ENCODE peak calls at places on chromosomes 13 and 19, in ten cellular contexts. One of them, this sample, is unnamed.

GRCh38 chr19:12786950-12787349 is 4.3 kb upstream of the JUNB start:
- DNase-seq in posterior vena cava: no peak
- DNase-seq in endothelial cell: no peak
- DNase-seq in fibroblast of villous mesenchyme: no peak
- DNase-seq in suprapubic skin: no peak
- DNase-seq in HFFc6: no peak
- DNase-seq in pancreas: no peak
- DNase-seq in right atrium auricular region: no peak
- DNase-seq in amniotic epithelial cell: no peak
- DNase-seq in stimulated activated CD4-positive, alpha-beta T cell treated with anti-CD3 and anti-CD28 coated beads, Interleukin-12 subunit alpha, Interleukin-12 subunit beta, amount 100 ng/mL, for 48 hours: no peak
- DNase-seq in this sample: no peak

GRCh38 chr13:99103536-99103935 is 97.1 kb upstream of the UBAC2 start:
- DNase-seq in amniotic epithelial cell: no peak
- DNase-seq in endothelial cell: no peak
- DNase-seq in fibroblast of villous mesenchyme: no peak
- DNase-seq in right atrium auricular region: no peak
- DNase-seq in stimulated activated CD4-positive, alpha-beta T cell treated with anti-CD3 and anti-CD28 coated beads, Interleukin-12 subunit alpha, Interleukin-12 subunit beta, amount 100 ng/mL, for 48 hours: no peak
- DNase-seq in pancreas: no peak
- DNase-seq in HFFc6: no peak
- DNase-seq in suprapubic skin: no peak
- DNase-seq in posterior vena cava: no peak
- DNase-seq in this sample: no peak

GRCh38 chr19:38877781-38878574 is at the start of gene RINL:
- DNase-seq in right atrium auricular region: no peak
- DNase-seq in suprapubic skin: no peak
- DNase-seq in amniotic epithelial cell: no peak
- DNase-seq in HFFc6: no peak
- DNase-seq in stimulated activated CD4-positive, alpha-beta T cell treated with anti-CD3 and anti-CD28 coated beads, Interleukin-12 subunit alpha, Interleukin-12 subunit beta, amount 100 ng/mL, for 48 hours: peak; percentile 52
- DNase-seq in pancreas: no peak
- DNase-seq in posterior vena cava: no peak
- DNase-seq in endothelial cell: peak; percentile 23
- DNase-seq in fibroblast of villous mesenchyme: no peak
- DNase-seq in this sample: no peak

GRCh38 chr19:49936549-49936948 is 7.2 kb upstream of the NUP62 start:
- DNase-seq in amniotic epithelial cell: no peak
- DNase-seq in stimulated activated CD4-positive, alpha-beta T cell treated with anti-CD3 and anti-CD28 coated beads, Interleukin-12 subunit alpha, Interleukin-12 subunit beta, amount 100 ng/mL, for 48 hours: no peak
- DNase-seq in suprapubic skin: no peak
- DNase-seq in fibroblast of villous mesenchyme: no peak
- DNase-seq in right atrium auricular region: no peak
- DNase-seq in posterior vena cava: peak; percentile 14
- DNase-seq in HFFc6: no peak
- DNase-seq in pancreas: no peak
- DNase-seq in endothelial cell: no peak
- DNase-seq in this sample: no peak

GRCh38 chr13:52670726-52671125 is 18.1 kb downstream of the SUGT1 start:
- DNase-seq in endothelial cell: no peak
- DNase-seq in HFFc6: no peak
- DNase-seq in right atrium auricular region: no peak
- DNase-seq in pancreas: no peak
- DNase-seq in posterior vena cava: no peak
- DNase-seq in amniotic epithelial cell: no peak
- DNase-seq in suprapubic skin: no peak
- DNase-seq in fibroblast of villous mesenchyme: no peak
- DNase-seq in stimulated activated CD4-positive, alpha-beta T cell treated with anti-CD3 and anti-CD28 coated beads, Interleukin-12 subunit alpha, Interleukin-12 subunit beta, amount 100 ng/mL, for 48 hours: no peak
- DNase-seq in this sample: no peak

GRCh38 chr13:44764334-44764733 is 188.2 kb upstream of the TSC22D1 start:
- DNase-seq in right atrium auricular region: no peak
- DNase-seq in amniotic epithelial cell: no peak
- DNase-seq in pancreas: peak; percentile 67
- DNase-seq in HFFc6: no peak
- DNase-seq in suprapubic skin: no peak
- DNase-seq in endothelial cell: no peak
- DNase-seq in stimulated activated CD4-positive, alpha-beta T cell treated with anti-CD3 and anti-CD28 coated beads, Interleukin-12 subunit alpha, Interleukin-12 subunit beta, amount 100 ng/mL, for 48 hours: no peak
- DNase-seq in posterior vena cava: no peak
- DNase-seq in fibroblast of villous mesenchyme: no peak
- DNase-seq in this sample: no peak

GRCh38 chr19:41595890-41596280 is 19.9 kb downstream of the CEACAM21 start:
- DNase-seq in right atrium auricular region: peak; percentile 28
- DNase-seq in posterior vena cava: no peak
- DNase-seq in amniotic epithelial cell: no peak
- DNase-seq in suprapubic skin: no peak
- DNase-seq in stimulated activated CD4-positive, alpha-beta T cell treated with anti-CD3 and anti-CD28 coated beads, Interleukin-12 subunit alpha, Interleukin-12 subunit beta, amount 100 ng/mL, for 48 hours: no peak
- DNase-seq in pancreas: no peak
- DNase-seq in endothelial cell: no peak
- DNase-seq in HFFc6: no peak
- DNase-seq in fibroblast of villous mesenchyme: no peak
- DNase-seq in this sample: no peak

GRCh38 chr19:17312481-17313113 is 3.2 kb downstream of the DDA1 start:
- DNase-seq in posterior vena cava: no peak
- DNase-seq in pancreas: no peak
- DNase-seq in stimulated activated CD4-positive, alpha-beta T cell treated with anti-CD3 and anti-CD28 coated beads, Interleukin-12 subunit alpha, Interleukin-12 subunit beta, amount 100 ng/mL, for 48 hours: no peak
- DNase-seq in amniotic epithelial cell: no peak
- DNase-seq in suprapubic skin: no peak
- DNase-seq in endothelial cell: no peak
- DNase-seq in HFFc6: no peak
- DNase-seq in right atrium auricular region: no peak
- DNase-seq in fibroblast of villous mesenchyme: no peak
- DNase-seq in this sample: no peak

GRCh38 chr19:34480971-34481821 is at the start of gene WTIP:
- DNase-seq in suprapubic skin: peak; percentile 78
- DNase-seq in HFFc6: peak; percentile 67
- DNase-seq in fibroblast of villous mesenchyme: peak; percentile 89
- DNase-seq in posterior vena cava: peak; percentile 94
- DNase-seq in right atrium auricular region: no peak
- DNase-seq in pancreas: peak; percentile 70
- DNase-seq in stimulated activated CD4-positive, alpha-beta T cell treated with anti-CD3 and anti-CD28 coated beads, Interleukin-12 subunit alpha, Interleukin-12 subunit beta, amount 100 ng/mL, for 48 hours: no peak
- DNase-seq in endothelial cell: peak; percentile 84
- DNase-seq in amniotic epithelial cell: peak; percentile 89
- DNase-seq in this sample: peak; percentile 89

GRCh38 chr19:39506944-39507714 is 7.8 kb upstream of the SELENOV start:
- DNase-seq in endothelial cell: peak; percentile 55
- DNase-seq in suprapubic skin: no peak
- DNase-seq in right atrium auricular region: no peak
- DNase-seq in posterior vena cava: no peak
- DNase-seq in stimulated activated CD4-positive, alpha-beta T cell treated with anti-CD3 and anti-CD28 coated beads, Interleukin-12 subunit alpha, Interleukin-12 subunit beta, amount 100 ng/mL, for 48 hours: no peak
- DNase-seq in HFFc6: no peak
- DNase-seq in pancreas: no peak
- DNase-seq in fibroblast of villous mesenchyme: peak; percentile 55
- DNase-seq in amniotic epithelial cell: peak; percentile 58
- DNase-seq in this sample: peak; percentile 67

GRCh38 chr13:85411608-85412007 is 387.6 kb downstream of the SLITRK6 start:
- DNase-seq in suprapubic skin: no peak
- DNase-seq in endothelial cell: no peak
- DNase-seq in right atrium auricular region: no peak
- DNase-seq in stimulated activated CD4-positive, alpha-beta T cell treated with anti-CD3 and anti-CD28 coated beads, Interleukin-12 subunit alpha, Interleukin-12 subunit beta, amount 100 ng/mL, for 48 hours: no peak
- DNase-seq in pancreas: no peak
- DNase-seq in posterior vena cava: no peak
- DNase-seq in HFFc6: no peak
- DNase-seq in fibroblast of villous mesenchyme: no peak
- DNase-seq in amniotic epithelial cell: no peak
- DNase-seq in this sample: no peak

GRCh38 chr13:61954092-61954491 is 538.4 kb upstream of the PCDH20 start:
- DNase-seq in stimulated activated CD4-positive, alpha-beta T cell treated with anti-CD3 and anti-CD28 coated beads, Interleukin-12 subunit alpha, Interleukin-12 subunit beta, amount 100 ng/mL, for 48 hours: no peak
- DNase-seq in HFFc6: no peak
- DNase-seq in endothelial cell: no peak
- DNase-seq in right atrium auricular region: no peak
- DNase-seq in pancreas: no peak
- DNase-seq in fibroblast of villous mesenchyme: peak; percentile 0
- DNase-seq in suprapubic skin: no peak
- DNase-seq in posterior vena cava: no peak
- DNase-seq in amniotic epithelial cell: no peak
- DNase-seq in this sample: peak; percentile 49

GRCh38 chr13:112732679-112733078 is 42.8 kb downstream of the ATP11A start:
- DNase-seq in stimulated activated CD4-positive, alpha-beta T cell treated with anti-CD3 and anti-CD28 coated beads, Interleukin-12 subunit alpha, Interleukin-12 subunit beta, amount 100 ng/mL, for 48 hours: no peak
- DNase-seq in amniotic epithelial cell: no peak
- DNase-seq in pancreas: no peak
- DNase-seq in posterior vena cava: peak; percentile 62
- DNase-seq in endothelial cell: no peak
- DNase-seq in HFFc6: no peak
- DNase-seq in right atrium auricular region: no peak
- DNase-seq in suprapubic skin: no peak
- DNase-seq in fibroblast of villous mesenchyme: no peak
- DNase-seq in this sample: no peak

GRCh38 chr19:53045536-53045935 is 996 bp downstream of the ERVV-2 start:
- DNase-seq in pancreas: no peak
- DNase-seq in endothelial cell: no peak
- DNase-seq in stimulated activated CD4-positive, alpha-beta T cell treated with anti-CD3 and anti-CD28 coated beads, Interleukin-12 subunit alpha, Interleukin-12 subunit beta, amount 100 ng/mL, for 48 hours: no peak
- DNase-seq in amniotic epithelial cell: no peak
- DNase-seq in suprapubic skin: no peak
- DNase-seq in HFFc6: no peak
- DNase-seq in right atrium auricular region: no peak
- DNase-seq in posterior vena cava: no peak
- DNase-seq in fibroblast of villous mesenchyme: no peak
- DNase-seq in this sample: no peak

GRCh38 chr19:17618919-17619318 is 63.5 kb downstream of the COLGALT1 start:
- DNase-seq in endothelial cell: no peak
- DNase-seq in HFFc6: no peak
- DNase-seq in amniotic epithelial cell: no peak
- DNase-seq in posterior vena cava: no peak
- DNase-seq in right atrium auricular region: no peak
- DNase-seq in suprapubic skin: no peak
- DNase-seq in fibroblast of villous mesenchyme: no peak
- DNase-seq in stimulated activated CD4-positive, alpha-beta T cell treated with anti-CD3 and anti-CD28 coated beads, Interleukin-12 subunit alpha, Interleukin-12 subunit beta, amount 100 ng/mL, for 48 hours: no peak
- DNase-seq in pancreas: no peak
- DNase-seq in this sample: no peak

GRCh38 chr19:17755977-17756670 is 4.8 kb downstream of the FCHO1 start:
- DNase-seq in pancreas: peak; percentile 56
- DNase-seq in fibroblast of villous mesenchyme: peak; percentile 41
- DNase-seq in right atrium auricular region: no peak
- DNase-seq in endothelial cell: peak; percentile 59
- DNase-seq in HFFc6: no peak
- DNase-seq in suprapubic skin: no peak
- DNase-seq in stimulated activated CD4-positive, alpha-beta T cell treated with anti-CD3 and anti-CD28 coated beads, Interleukin-12 subunit alpha, Interleukin-12 subunit beta, amount 100 ng/mL, for 48 hours: no peak
- DNase-seq in amniotic epithelial cell: peak; percentile 82
- DNase-seq in posterior vena cava: no peak
- DNase-seq in this sample: peak; percentile 56

GRCh38 chr19:23810496-23810895 is 51.8 kb upstream of the ZNF681 start:
- DNase-seq in posterior vena cava: no peak
- DNase-seq in pancreas: no peak
- DNase-seq in right atrium auricular region: no peak
- DNase-seq in HFFc6: no peak
- DNase-seq in fibroblast of villous mesenchyme: no peak
- DNase-seq in endothelial cell: no peak
- DNase-seq in stimulated activated CD4-positive, alpha-beta T cell treated with anti-CD3 and anti-CD28 coated beads, Interleukin-12 subunit alpha, Interleukin-12 subunit beta, amount 100 ng/mL, for 48 hours: no peak
- DNase-seq in suprapubic skin: no peak
- DNase-seq in amniotic epithelial cell: no peak
- DNase-seq in this sample: no peak

GRCh38 chr19:49071860-49072547 is 495 bp downstream of the KCNA7 start:
- DNase-seq in amniotic epithelial cell: no peak
- DNase-seq in stimulated activated CD4-positive, alpha-beta T cell treated with anti-CD3 and anti-CD28 coated beads, Interleukin-12 subunit alpha, Interleukin-12 subunit beta, amount 100 ng/mL, for 48 hours: no peak
- DNase-seq in suprapubic skin: no peak
- DNase-seq in posterior vena cava: no peak
- DNase-seq in fibroblast of villous mesenchyme: no peak
- DNase-seq in HFFc6: no peak
- DNase-seq in pancreas: peak; percentile 51
- DNase-seq in right atrium auricular region: no peak
- DNase-seq in endothelial cell: no peak
- DNase-seq in this sample: no peak

GRCh38 chr19:336067-336614 is 8.5 kb downstream of the MIER2 start:
- DNase-seq in endothelial cell: no peak
- DNase-seq in right atrium auricular region: no peak
- DNase-seq in fibroblast of villous mesenchyme: peak; percentile 54
- DNase-seq in HFFc6: no peak
- DNase-seq in stimulated activated CD4-positive, alpha-beta T cell treated with anti-CD3 and anti-CD28 coated beads, Interleukin-12 subunit alpha, Interleukin-12 subunit beta, amount 100 ng/mL, for 48 hours: no peak
- DNase-seq in amniotic epithelial cell: no peak
- DNase-seq in suprapubic skin: peak; percentile 46
- DNase-seq in posterior vena cava: peak; percentile 67
- DNase-seq in pancreas: no peak
- DNase-seq in this sample: no peak

GRCh38 chr13:95496485-95496884 is 56.0 kb upstream of the CLDN10 start:
- DNase-seq in amniotic epithelial cell: no peak
- DNase-seq in pancreas: no peak
- DNase-seq in HFFc6: no peak
- DNase-seq in endothelial cell: no peak
- DNase-seq in suprapubic skin: no peak
- DNase-seq in fibroblast of villous mesenchyme: no peak
- DNase-seq in stimulated activated CD4-positive, alpha-beta T cell treated with anti-CD3 and anti-CD28 coated beads, Interleukin-12 subunit alpha, Interleukin-12 subunit beta, amount 100 ng/mL, for 48 hours: no peak
- DNase-seq in posterior vena cava: no peak
- DNase-seq in right atrium auricular region: no peak
- DNase-seq in this sample: no peak

GRCh38 chr19:35265126-35265995 is 3.4 kb upstream of the USF2 start:
- DNase-seq in fibroblast of villous mesenchyme: no peak
- DNase-seq in posterior vena cava: peak; percentile 74
- DNase-seq in amniotic epithelial cell: no peak
- DNase-seq in right atrium auricular region: no peak
- DNase-seq in suprapubic skin: peak; percentile 57
- DNase-seq in HFFc6: no peak
- DNase-seq in pancreas: peak; percentile 59
- DNase-seq in stimulated activated CD4-positive, alpha-beta T cell treated with anti-CD3 and anti-CD28 coated beads, Interleukin-12 subunit alpha, Interleukin-12 subunit beta, amount 100 ng/mL, for 48 hours: no peak
- DNase-seq in endothelial cell: no peak
- DNase-seq in this sample: no peak

GRCh38 chr13:93723316-93723715 is 496.7 kb downstream of the GPC6 start:
- DNase-seq in stimulated activated CD4-positive, alpha-beta T cell treated with anti-CD3 and anti-CD28 coated beads, Interleukin-12 subunit alpha, Interleukin-12 subunit beta, amount 100 ng/mL, for 48 hours: no peak
- DNase-seq in amniotic epithelial cell: peak; percentile 76
- DNase-seq in HFFc6: no peak
- DNase-seq in suprapubic skin: no peak
- DNase-seq in posterior vena cava: no peak
- DNase-seq in pancreas: no peak
- DNase-seq in fibroblast of villous mesenchyme: peak; percentile 49
- DNase-seq in right atrium auricular region: no peak
- DNase-seq in endothelial cell: no peak
- DNase-seq in this sample: peak; percentile 41

GRCh38 chr19:13920940-13921744 is 15.1 kb downstream of the CC2D1A start:
- DNase-seq in amniotic epithelial cell: peak; percentile 79
- DNase-seq in HFFc6: peak; percentile 28
- DNase-seq in fibroblast of villous mesenchyme: peak; percentile 53
- DNase-seq in right atrium auricular region: no peak
- DNase-seq in pancreas: no peak
- DNase-seq in posterior vena cava: no peak
- DNase-seq in suprapubic skin: no peak
- DNase-seq in endothelial cell: no peak
- DNase-seq in stimulated activated CD4-positive, alpha-beta T cell treated with anti-CD3 and anti-CD28 coated beads, Interleukin-12 subunit alpha, Interleukin-12 subunit beta, amount 100 ng/mL, for 48 hours: peak; percentile 20
- DNase-seq in this sample: peak; percentile 52

GRCh38 chr13:63005625-63006024 is 1590.0 kb upstream of the PCDH20 start:
- DNase-seq in endothelial cell: no peak
- DNase-seq in stimulated activated CD4-positive, alpha-beta T cell treated with anti-CD3 and anti-CD28 coated beads, Interleukin-12 subunit alpha, Interleukin-12 subunit beta, amount 100 ng/mL, for 48 hours: no peak
- DNase-seq in suprapubic skin: no peak
- DNase-seq in HFFc6: no peak
- DNase-seq in pancreas: no peak
- DNase-seq in right atrium auricular region: no peak
- DNase-seq in fibroblast of villous mesenchyme: no peak
- DNase-seq in amniotic epithelial cell: no peak
- DNase-seq in posterior vena cava: no peak
- DNase-seq in this sample: no peak

GRCh38 chr19:19657397-19657783 is 6.1 kb downstream of the ATP13A1 start:
- DNase-seq in stimulated activated CD4-positive, alpha-beta T cell treated with anti-CD3 and anti-CD28 coated beads, Interleukin-12 subunit alpha, Interleukin-12 subunit beta, amount 100 ng/mL, for 48 hours: no peak
- DNase-seq in posterior vena cava: peak; percentile 75
- DNase-seq in endothelial cell: no peak
- DNase-seq in amniotic epithelial cell: no peak
- DNase-seq in fibroblast of villous mesenchyme: no peak
- DNase-seq in right atrium auricular region: no peak
- DNase-seq in HFFc6: no peak
- DNase-seq in suprapubic skin: peak; percentile 55
- DNase-seq in pancreas: no peak
- DNase-seq in this sample: no peak

GRCh38 chr19:18306903-18307681 is 15.8 kb downstream of the LSM4 start:
- DNase-seq in endothelial cell: no peak
- DNase-seq in suprapubic skin: no peak
- DNase-seq in posterior vena cava: no peak
- DNase-seq in pancreas: no peak
- DNase-seq in fibroblast of villous mesenchyme: peak; percentile 63
- DNase-seq in HFFc6: no peak
- DNase-seq in amniotic epithelial cell: no peak
- DNase-seq in right atrium auricular region: no peak
- DNase-seq in stimulated activated CD4-positive, alpha-beta T cell treated with anti-CD3 and anti-CD28 coated beads, Interleukin-12 subunit alpha, Interleukin-12 subunit beta, amount 100 ng/mL, for 48 hours: no peak
- DNase-seq in this sample: no peak

GRCh38 chr13:40564342-40564997 is 102.0 kb downstream of the FOXO1 start:
- DNase-seq in amniotic epithelial cell: no peak
- DNase-seq in suprapubic skin: no peak
- DNase-seq in stimulated activated CD4-positive, alpha-beta T cell treated with anti-CD3 and anti-CD28 coated beads, Interleukin-12 subunit alpha, Interleukin-12 subunit beta, amount 100 ng/mL, for 48 hours: no peak
- DNase-seq in endothelial cell: no peak
- DNase-seq in right atrium auricular region: no peak
- DNase-seq in pancreas: no peak
- DNase-seq in HFFc6: no peak
- DNase-seq in fibroblast of villous mesenchyme: no peak
- DNase-seq in posterior vena cava: no peak
- DNase-seq in this sample: peak; percentile 34

GRCh38 chr19:38055655-38056521 is 148.9 kb downstream of the SIPA1L3 start:
- DNase-seq in posterior vena cava: no peak
- DNase-seq in endothelial cell: no peak
- DNase-seq in right atrium auricular region: no peak
- DNase-seq in stimulated activated CD4-positive, alpha-beta T cell treated with anti-CD3 and anti-CD28 coated beads, Interleukin-12 subunit alpha, Interleukin-12 subunit beta, amount 100 ng/mL, for 48 hours: no peak
- DNase-seq in suprapubic skin: no peak
- DNase-seq in HFFc6: no peak
- DNase-seq in pancreas: no peak
- DNase-seq in fibroblast of villous mesenchyme: no peak
- DNase-seq in amniotic epithelial cell: no peak
- DNase-seq in this sample: no peak

This sample was measured in fibroblast of pulmonary artery.